ENCODE peak calls at places on chromosomes 1 and 21, in six cellular contexts. C is foreskin keratinocyte, U is iPS DF 19.7, H is SK-N-MC, W is NCI-H187, E is posterior vena cava. Y is an unnamed sample.

GRCh38 chr1:1171551-1172340 is 1.9 kb upstream of the TTLL10 start:
- DNase-seq in C (no peak), U (no peak), H (no peak), W (no peak), E (no peak), Y (no peak)

GRCh38 chr1:163275222-163275621 is 46.5 kb upstream of the NUF2 start:
- DNase-seq in C (no peak), U (no peak), H (no peak), W (no peak), E (no peak), Y (no peak)

GRCh38 chr1:150551784-150552691 is 2.8 kb downstream of the ADAMTSL4 start:
- DNase-seq in C (peak; percentile 57), U (no peak), H (no peak), W (no peak), E (peak; percentile 97), Y (peak; percentile 77)

GRCh38 chr21:34018910-34019309 is 54.5 kb upstream of the MRPS6 start:
- DNase-seq in C (no peak), U (no peak), H (no peak), W (no peak), E (no peak), Y (no peak)

GRCh38 chr21:46111857-46112730 is 14.2 kb downstream of the COL6A2 start:
- DNase-seq in C (no peak), U (no peak), H (no peak), W (no peak), E (peak; percentile 81), Y (no peak)

GRCh38 chr1:111481387-111482221 is 7.8 kb downstream of the C1orf162 start:
- DNase-seq in C (peak; percentile 53), U (no peak), H (no peak), W (peak; percentile 2), E (peak; percentile 93), Y (peak; percentile 82)

GRCh38 chr1:5814046-5814619 is 178.1 kb downstream of the NPHP4 start:
- DNase-seq in C (no peak), U (no peak), H (no peak), W (no peak), E (peak; percentile 64), Y (no peak)

GRCh38 chr21:31520506-31521163 is 138.9 kb upstream of the SOD1 start:
- DNase-seq in C (no peak), U (no peak), H (no peak), W (peak; percentile 43), E (no peak), Y (no peak)

GRCh38 chr1:234780531-234781162 is 170.7 kb upstream of the IRF2BP2 start:
- DNase-seq in C (no peak), U (no peak), H (no peak), W (no peak), E (peak; percentile 90), Y (peak; percentile 60)

GRCh38 chr1:205026181-205026580 is 16.8 kb upstream of the CNTN2 start:
- DNase-seq in C (no peak), U (no peak), H (no peak), W (no peak), E (no peak), Y (peak; percentile 46)

GRCh38 chr1:187038789-187039188 is 210.0 kb downstream of the PLA2G4A start:
- DNase-seq in C (peak; percentile 82), U (no peak), H (no peak), W (no peak), E (no peak), Y (no peak)

GRCh38 chr1:56577859-56578663 is 1.3 kb downstream of the PLPP3 start:
- DNase-seq in C (peak; percentile 44), U (no peak), H (no peak), W (peak; percentile 28), E (peak; percentile 88), Y (peak; percentile 75)

GRCh38 chr21:15254111-15254510 is 189.3 kb upstream of the NRIP1 start:
- DNase-seq in C (no peak), U (no peak), H (no peak), W (no peak), E (no peak), Y (no peak)

GRCh38 chr1:163406787-163407186 is 85.0 kb downstream of the NUF2 start:
- DNase-seq in C (no peak), U (no peak), H (no peak), W (no peak), E (no peak), Y (no peak)

GRCh38 chr1:205298191-205298994 is 23.2 kb downstream of the NUAK2 start:
- DNase-seq in C (peak; percentile 100), U (peak; percentile 86), H (peak; percentile 22), W (peak; percentile 79), E (peak; percentile 82), Y (peak; percentile 99)

GRCh38 chr1:7684132-7684531 is 87.0 kb upstream of the VAMP3 start:
- DNase-seq in C (no peak), U (no peak), H (no peak), W (no peak), E (no peak), Y (no peak)